ENCODE peak calls at places on chromosomes 13 and 19, in ten cellular contexts. E, C, V, X, R, Y, K, N, G and J are unnamed samples.

GRCh38 chr19:6378036-6378435 is 2.3 kb upstream of the PSPN start:
- DNase-seq in E (no peak), C (no peak), V (no peak), X (no peak), R (no peak), Y (peak; percentile 44), K (no peak), N (no peak), G (peak; percentile 21), J (peak; percentile 72)

GRCh38 chr13:49579501-49579900 is 5.9 kb downstream of the RCBTB1 start:
- DNase-seq in E (no peak), C (no peak), V (no peak), X (no peak), R (no peak), Y (no peak), K (no peak), N (no peak), G (no peak), J (no peak)

GRCh38 chr19:2055871-2056809 is 5.1 kb upstream of the MKNK2 start:
- DNase-seq in E (no peak), C (no peak), V (peak; percentile 87), X (no peak), R (no peak), Y (peak; percentile 50), K (no peak), N (no peak), G (peak; percentile 67), J (no peak)

GRCh38 chr13:25231537-25231936 is 55.8 kb downstream of the MTMR6 start:
- DNase-seq in E (no peak), C (no peak), V (no peak), X (no peak), R (no peak), Y (no peak), K (no peak), N (no peak), G (no peak), J (no peak)

GRCh38 chr13:74132768-74133656 is 1.2 kb downstream of the KLF12 start:
- DNase-seq in E (no peak), C (no peak), V (peak; percentile 31), X (peak; percentile 24), R (peak; percentile 33), Y (peak; percentile 68), K (peak; percentile 34), N (peak; percentile 20), G (no peak), J (peak; percentile 21)

GRCh38 chr13:30133976-30134375 is 173.4 kb downstream of the KATNAL1 start:
- DNase-seq in E (no peak), C (no peak), V (no peak), X (no peak), R (no peak), Y (no peak), K (no peak), N (no peak), G (no peak), J (peak; percentile 68)

GRCh38 chr19:48509467-48510194 is 2.0 kb downstream of the LMTK3 start:
- DNase-seq in E (no peak), C (no peak), V (no peak), X (no peak), R (no peak), Y (peak; percentile 78), K (peak; percentile 53), N (no peak), G (no peak), J (no peak)

GRCh38 chr13:49512578-49512977 is 16.8 kb downstream of the PHF11 start:
- DNase-seq in E (no peak), C (no peak), V (no peak), X (no peak), R (no peak), Y (no peak), K (no peak), N (no peak), G (no peak), J (no peak)

GRCh38 chr13:28843594-28843993 is 23.5 kb downstream of the MTUS2 start:
- DNase-seq in E (no peak), C (no peak), V (no peak), X (no peak), R (no peak), Y (no peak), K (no peak), N (no peak), G (no peak), J (no peak)

GRCh38 chr19:43469160-43469480 is 3.7 kb upstream of the LYPD3 start:
- DNase-seq in E (no peak), C (no peak), V (no peak), X (no peak), R (no peak), Y (no peak), K (no peak), N (no peak), G (no peak), J (no peak)

GRCh38 chr19:51131780-51132680 is 7.3 kb downstream of the SIGLEC9 start:
- DNase-seq in E (no peak), C (peak; percentile 59), V (peak; percentile 30), X (peak; percentile 33), R (no peak), Y (peak; percentile 59), K (no peak), N (peak; percentile 14), G (no peak), J (peak; percentile 51)

GRCh38 chr19:57712222-57712621 is 3.2 kb upstream of the ZNF154 start:
- DNase-seq in E (no peak), C (no peak), V (no peak), X (no peak), R (no peak), Y (no peak), K (no peak), N (no peak), G (no peak), J (no peak)

GRCh38 chr19:1020868-1021425 is at the start of gene TMEM259:
- DNase-seq in E (peak; percentile 85), C (peak; percentile 93), V (peak; percentile 95), X (peak; percentile 98), R (peak; percentile 99), Y (peak; percentile 98), K (peak; percentile 93), N (peak; percentile 94), G (peak; percentile 95), J (peak; percentile 99)

GRCh38 chr19:18795540-18795939 is 4.4 kb upstream of the COMP start:
- DNase-seq in E (no peak), C (no peak), V (no peak), X (no peak), R (no peak), Y (peak; percentile 55), K (peak; percentile 39), N (no peak), G (no peak), J (peak; percentile 56)